ENCODE peak calls at places on chromosome 17, in five cellular contexts. H is heart left ventricle, J is esophagus muscularis mucosa, T is left ventricle myocardium inferior, X is neural progenitor cell. U is an unnamed sample.

GRCh38 chr17:55409030-55409800 is 12.4 kb downstream of the MMD start:
- DNase-seq in J (no peak), T (no peak), H (no peak), X (no peak), U (no peak)

GRCh38 chr17:41507315-41507880 is 2.0 kb upstream of the KRT13 start:
- DNase-seq in X (no peak), T (no peak), H (no peak), J (no peak), U (no peak)

GRCh38 chr17:36777118-36777517 is 160.2 kb upstream of the LHX1 start:
- DNase-seq in J (no peak), X (peak), H (no peak), T (no peak), U (no peak)

GRCh38 chr17:48051706-48052486 is 3.7 kb downstream of the NFE2L1 start:
- DNase-seq in H (peak), J (peak), X (peak), T (peak), U (peak)

GRCh38 chr17:41794603-41794975 is 8.1 kb upstream of the JUP start:
- DNase-seq in J (no peak), T (no peak), X (no peak), H (no peak), U (no peak)

GRCh38 chr17:4548061-4548461 is 7.1 kb downstream of the MYBBP1A start:
- DNase-seq in J (no peak), T (no peak), H (no peak), X (no peak), U (peak)

GRCh38 chr17:82736511-82737185 is 1.2 kb downstream of the FN3K start:
- DNase-seq in J (no peak), T (no peak), H (no peak), X (no peak), U (no peak)

GRCh38 chr17:29891131-29891530 is 38.9 kb downstream of the SSH2 start:
- DNase-seq in H (no peak), J (no peak), X (no peak), T (no peak), U (no peak)

GRCh38 chr17:75011788-75012319 is 616 bp upstream of the MRPL58 start:
- DNase-seq in H (peak), T (peak), J (no peak), X (peak), U (peak)

GRCh38 chr17:59746849-59747445 is 39.5 kb downstream of the VMP1 start:
- DNase-seq in X (peak), J (no peak), H (no peak), T (no peak), U (no peak)

GRCh38 chr17:70597774-70598173 is 428.4 kb downstream of the KCNJ2 start:
- DNase-seq in H (no peak), J (no peak), X (no peak), T (no peak), U (no peak)